ENCODE peak calls at places on chromosomes 3 and 15, in eight cellular contexts. One of them, this sample, is unnamed.
A peak's percentile ranks its signal among the peaks of the same experiment; 100 is the strongest.

GRCh38 chr3:40720351-40720750 is 195.6 kb downstream of the ZNF621 start:
- DNase-seq in uterus: no peak
- DNase-seq in stomach: no peak
- DNase-seq in Peyer's patch: no peak
- DNase-seq in IMR-90: no peak
- DNase-seq in A549: no peak
- DNase-seq in GM12878: no peak
- DNase-seq in breast epithelium: no peak
- DNase-seq in this sample: no peak

GRCh38 chr3:42425736-42426407 is 15.5 kb upstream of the LYZL4 start:
- DNase-seq in breast epithelium: no peak
- DNase-seq in A549: no peak
- DNase-seq in GM12878: no peak
- DNase-seq in IMR-90: no peak
- DNase-seq in Peyer's patch: no peak
- DNase-seq in stomach: no peak
- DNase-seq in uterus: no peak
- DNase-seq in this sample: no peak

GRCh38 chr3:75220932-75221331 is 443.2 kb upstream of the FRG2C start:
- DNase-seq in Peyer's patch: no peak
- DNase-seq in IMR-90: no peak
- DNase-seq in uterus: no peak
- DNase-seq in A549: no peak
- DNase-seq in GM12878: no peak
- DNase-seq in stomach: no peak
- DNase-seq in breast epithelium: no peak
- DNase-seq in this sample: no peak

GRCh38 chr3:61574854-61575253 is 13.5 kb downstream of the PTPRG start:
- DNase-seq in IMR-90: peak; percentile 97
- DNase-seq in GM12878: no peak
- DNase-seq in uterus: no peak
- DNase-seq in A549: no peak
- DNase-seq in stomach: no peak
- DNase-seq in Peyer's patch: no peak
- DNase-seq in breast epithelium: no peak
- DNase-seq in this sample: no peak

GRCh38 chr3:10383850-10384248 is 62.9 kb upstream of the SEC13 start:
- DNase-seq in Peyer's patch: no peak
- DNase-seq in uterus: no peak
- DNase-seq in breast epithelium: no peak
- DNase-seq in GM12878: no peak
- DNase-seq in A549: no peak
- DNase-seq in IMR-90: no peak
- DNase-seq in stomach: no peak
- DNase-seq in this sample: peak; percentile 34

GRCh38 chr15:101293122-101293521 is 1.9 kb downstream of the SNRPA1 start:
- DNase-seq in uterus: no peak
- DNase-seq in IMR-90: no peak
- DNase-seq in A549: no peak
- DNase-seq in Peyer's patch: no peak
- DNase-seq in stomach: no peak
- DNase-seq in GM12878: no peak
- DNase-seq in breast epithelium: no peak
- DNase-seq in this sample: no peak

GRCh38 chr3:150062492-150062891 is 91.8 kb upstream of the PFN2 start:
- DNase-seq in stomach: no peak
- DNase-seq in uterus: no peak
- DNase-seq in breast epithelium: no peak
- DNase-seq in GM12878: no peak
- DNase-seq in A549: no peak
- DNase-seq in Peyer's patch: no peak
- DNase-seq in IMR-90: peak; percentile 81
- DNase-seq in this sample: no peak

GRCh38 chr15:76840830-76841460 is 64.2 kb downstream of the SCAPER start:
- DNase-seq in breast epithelium: no peak
- DNase-seq in GM12878: no peak
- DNase-seq in Peyer's patch: no peak
- DNase-seq in A549: peak; percentile 8
- DNase-seq in stomach: no peak
- DNase-seq in uterus: no peak
- DNase-seq in IMR-90: peak; percentile 64
- DNase-seq in this sample: no peak

GRCh38 chr15:51315726-51316125 is 22.7 kb downstream of the CYP19A1 start:
- DNase-seq in stomach: no peak
- DNase-seq in uterus: no peak
- DNase-seq in A549: no peak
- DNase-seq in Peyer's patch: no peak
- DNase-seq in IMR-90: no peak
- DNase-seq in GM12878: no peak
- DNase-seq in breast epithelium: no peak
- DNase-seq in this sample: no peak

GRCh38 chr3:430186-430585 is 233.6 kb downstream of the CHL1 start:
- DNase-seq in A549: no peak
- DNase-seq in breast epithelium: no peak
- DNase-seq in GM12878: no peak
- DNase-seq in IMR-90: no peak
- DNase-seq in Peyer's patch: no peak
- DNase-seq in stomach: no peak
- DNase-seq in uterus: no peak
- DNase-seq in this sample: no peak

GRCh38 chr3:105006164-105006563 is 360.5 kb upstream of the ALCAM start:
- DNase-seq in stomach: no peak
- DNase-seq in A549: no peak
- DNase-seq in breast epithelium: no peak
- DNase-seq in Peyer's patch: no peak
- DNase-seq in GM12878: no peak
- DNase-seq in IMR-90: no peak
- DNase-seq in uterus: no peak
- DNase-seq in this sample: no peak

GRCh38 chr3:79954756-79955155 is 187.0 kb upstream of the ROBO1 start:
- DNase-seq in breast epithelium: no peak
- DNase-seq in IMR-90: no peak
- DNase-seq in Peyer's patch: no peak
- DNase-seq in A549: no peak
- DNase-seq in stomach: no peak
- DNase-seq in uterus: no peak
- DNase-seq in GM12878: no peak
- DNase-seq in this sample: no peak

GRCh38 chr3:43638594-43639447 is 17.0 kb upstream of the ANO10 start:
- DNase-seq in GM12878: no peak
- DNase-seq in breast epithelium: no peak
- DNase-seq in Peyer's patch: peak; percentile 73
- DNase-seq in A549: no peak
- DNase-seq in stomach: peak; percentile 31
- DNase-seq in uterus: no peak
- DNase-seq in IMR-90: peak; percentile 34
- DNase-seq in this sample: peak; percentile 78

GRCh38 chr15:85745525-85745924 is 49.2 kb downstream of the KLHL25 start:
- DNase-seq in A549: no peak
- DNase-seq in Peyer's patch: no peak
- DNase-seq in stomach: no peak
- DNase-seq in uterus: no peak
- DNase-seq in GM12878: no peak
- DNase-seq in breast epithelium: no peak
- DNase-seq in IMR-90: no peak
- DNase-seq in this sample: peak; percentile 59

DNA sequence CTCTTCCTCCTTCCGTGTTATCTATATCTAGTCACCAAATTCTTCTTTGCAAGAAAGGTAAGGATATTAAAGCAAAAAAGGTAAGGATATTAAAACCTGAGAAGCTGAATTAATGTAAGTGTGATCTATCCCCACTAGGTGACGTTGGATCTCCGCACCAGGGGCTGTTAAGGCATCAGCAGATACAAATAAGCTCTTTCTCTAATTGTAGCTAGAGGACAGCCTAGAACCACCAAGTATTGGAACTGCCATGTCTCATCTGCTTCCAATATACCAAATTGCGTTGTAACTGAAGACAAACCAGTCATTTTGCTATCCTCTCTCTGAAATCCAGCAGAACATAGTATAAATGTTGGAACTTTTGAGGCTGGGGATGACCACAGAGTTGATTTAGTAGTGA is 471.2 kb upstream of the TGFBR2 start:
- DNase-seq in Peyer's patch: no peak
- DNase-seq in IMR-90: no peak
- DNase-seq in breast epithelium: no peak
- DNase-seq in uterus: no peak
- DNase-seq in stomach: no peak
- DNase-seq in GM12878: no peak
- DNase-seq in A549: peak; percentile 4
- DNase-seq in this sample: no peak
- TF ChIP-seq CTCF in Peyer's patch: no peak
- TF ChIP-seq CTCF in IMR-90: no peak
- TF ChIP-seq CTCF in breast epithelium: no peak
- TF ChIP-seq CTCF in uterus: no peak
- TF ChIP-seq CTCF in stomach: no peak
- TF ChIP-seq CTCF in GM12878: no peak
- TF ChIP-seq CTCF in A549: peak; percentile 66
- TF ChIP-seq CTCF in this sample: no peak

GRCh38 chr15:58748787-58749531 is 548 bp downstream of the ADAM10 start:
- DNase-seq in breast epithelium: peak; percentile 56
- DNase-seq in A549: peak; percentile 49
- DNase-seq in uterus: peak; percentile 41
- DNase-seq in stomach: peak; percentile 49
- DNase-seq in GM12878: no peak
- DNase-seq in IMR-90: no peak
- DNase-seq in Peyer's patch: peak; percentile 75
- DNase-seq in this sample: peak; percentile 91
- TF ChIP-seq POLR2A in breast epithelium: no peak
- TF ChIP-seq POLR2A in A549: no peak
- TF ChIP-seq POLR2A in uterus: no peak
- TF ChIP-seq POLR2A in stomach: no peak
- TF ChIP-seq POLR2A in GM12878: peak; percentile 13
- TF ChIP-seq POLR2A in IMR-90: peak; percentile 41
- TF ChIP-seq POLR2A in Peyer's patch: peak; percentile 5
- TF ChIP-seq POLR2A in this sample: no peak

GRCh38 chr15:80940331-80940730 is 49.3 kb downstream of the MESD start:
- DNase-seq in A549: no peak
- DNase-seq in breast epithelium: no peak
- DNase-seq in stomach: no peak
- DNase-seq in GM12878: no peak
- DNase-seq in uterus: no peak
- DNase-seq in Peyer's patch: no peak
- DNase-seq in IMR-90: no peak
- DNase-seq in this sample: no peak

GRCh38 chr15:80944818-80945217 is 44.8 kb downstream of the MESD start:
- DNase-seq in breast epithelium: no peak
- DNase-seq in A549: no peak
- DNase-seq in GM12878: no peak
- DNase-seq in uterus: peak; percentile 10
- DNase-seq in stomach: no peak
- DNase-seq in Peyer's patch: no peak
- DNase-seq in IMR-90: no peak
- DNase-seq in this sample: no peak

GRCh38 chr15:80940851-80941250 is 48.8 kb downstream of the MESD start:
- DNase-seq in uterus: peak; percentile 1
- DNase-seq in stomach: no peak
- DNase-seq in A549: no peak
- DNase-seq in breast epithelium: no peak
- DNase-seq in Peyer's patch: no peak
- DNase-seq in IMR-90: no peak
- DNase-seq in GM12878: no peak
- DNase-seq in this sample: no peak

GRCh38 chr15:80942266-80942665 is 47.4 kb downstream of the MESD start:
- DNase-seq in breast epithelium: no peak
- DNase-seq in IMR-90: no peak
- DNase-seq in A549: no peak
- DNase-seq in uterus: peak; percentile 10
- DNase-seq in stomach: no peak
- DNase-seq in GM12878: no peak
- DNase-seq in Peyer's patch: no peak
- DNase-seq in this sample: no peak

DNA sequence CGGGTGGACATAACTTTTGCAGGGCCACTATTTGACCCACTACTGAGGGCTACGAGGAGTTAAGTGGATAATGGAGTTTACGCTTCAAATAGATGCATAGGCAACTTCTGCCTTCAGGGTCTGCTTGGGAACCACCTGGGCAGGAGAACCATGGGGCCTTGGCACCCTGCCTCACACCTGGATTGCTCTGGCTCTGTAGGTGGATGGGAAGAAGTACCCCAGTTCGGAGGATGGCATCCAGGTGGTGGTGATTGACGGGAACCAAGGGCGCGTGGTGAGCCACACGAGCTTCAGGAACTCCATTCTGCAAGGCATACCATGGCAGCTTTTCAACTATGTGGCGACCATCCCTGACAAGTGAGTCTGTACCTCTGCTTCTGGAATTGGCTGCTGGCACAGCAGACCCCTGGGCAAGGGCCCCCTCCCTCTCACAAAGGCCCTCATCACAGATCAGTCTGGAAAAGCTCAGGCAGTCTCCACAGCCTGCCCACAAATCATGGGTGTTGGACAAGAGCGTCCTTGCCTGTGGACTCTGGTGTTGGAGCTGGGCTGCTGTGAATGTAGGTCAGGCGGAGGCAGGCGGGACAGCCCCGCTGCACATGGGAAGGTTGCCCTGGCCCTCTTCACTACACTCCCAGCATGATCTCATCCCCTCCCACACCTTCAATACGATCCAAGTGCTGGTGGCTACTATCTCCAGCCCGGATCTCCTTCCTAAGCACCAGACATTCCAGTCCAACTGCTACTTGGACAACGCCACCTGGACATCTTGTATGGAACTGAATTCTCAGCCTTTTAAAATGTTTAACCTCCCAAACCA is 46.7 kb downstream of the MESD start:
- DNase-seq in GM12878: no peak
- DNase-seq in Peyer's patch: no peak
- DNase-seq in stomach: no peak
- DNase-seq in uterus: peak; percentile 79
- DNase-seq in A549: no peak
- DNase-seq in IMR-90: peak; percentile 33
- DNase-seq in breast epithelium: peak; percentile 60
- DNase-seq in this sample: no peak
- TF ChIP-seq CTCF in GM12878: no peak
- TF ChIP-seq CTCF in Peyer's patch: no peak
- TF ChIP-seq CTCF in stomach: no peak
- TF ChIP-seq CTCF in uterus: no peak
- TF ChIP-seq CTCF in A549: no peak
- TF ChIP-seq CTCF in IMR-90: no peak
- TF ChIP-seq CTCF in breast epithelium: peak; percentile 54
- TF ChIP-seq CTCF in this sample: no peak

DNA sequence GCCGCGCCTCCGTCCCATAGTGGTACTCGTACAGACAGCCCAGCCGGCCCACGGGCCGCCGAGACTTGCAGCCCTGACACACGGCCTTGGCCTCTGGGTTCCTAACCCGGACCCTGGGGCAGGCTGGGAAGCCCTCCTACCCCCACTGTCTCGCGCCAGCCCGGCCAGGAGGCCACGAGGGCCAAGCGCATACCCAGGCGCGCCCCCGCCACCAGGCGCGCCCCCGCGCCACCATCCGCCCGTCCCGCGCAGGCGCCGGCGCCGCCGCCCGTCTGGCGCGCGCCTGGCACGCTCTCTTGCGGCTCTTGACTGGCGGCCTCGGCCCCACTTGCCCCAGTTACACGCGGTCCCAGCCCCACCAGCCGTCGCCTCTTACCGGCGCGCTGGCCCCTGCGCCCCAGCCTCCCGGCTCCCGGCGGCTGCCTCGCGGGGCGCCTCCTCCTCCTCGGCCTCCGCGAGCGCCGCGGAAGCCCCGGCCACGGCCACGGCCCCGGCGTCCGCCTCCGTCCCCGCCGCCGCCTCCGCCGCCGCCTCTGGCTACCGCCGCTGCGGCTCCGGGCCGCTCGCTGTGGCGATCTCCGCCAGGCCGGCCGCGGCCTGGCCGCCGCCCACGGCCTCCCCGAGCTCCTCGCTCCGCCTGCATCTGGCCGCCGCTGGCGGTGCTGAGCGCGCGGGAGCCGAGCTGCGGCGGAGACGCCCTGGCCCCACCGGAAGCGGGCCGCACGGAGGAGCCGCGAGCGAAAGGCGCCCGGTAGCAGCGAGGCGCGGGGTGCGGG is 412 bp downstream of the AVEN start:
- DNase-seq in Peyer's patch: peak; percentile 87
- DNase-seq in breast epithelium: no peak
- DNase-seq in stomach: peak; percentile 76
- DNase-seq in IMR-90: peak; percentile 70
- DNase-seq in GM12878: no peak
- DNase-seq in uterus: peak; percentile 81
- DNase-seq in A549: peak; percentile 62
- DNase-seq in this sample: peak; percentile 94
- TF ChIP-seq POLR2A in Peyer's patch: peak; percentile 15
- TF ChIP-seq POLR2A in breast epithelium: no peak
- TF ChIP-seq POLR2A in stomach: no peak
- TF ChIP-seq POLR2A in IMR-90: peak; percentile 81
- TF ChIP-seq POLR2A in GM12878: peak; percentile 95
- TF ChIP-seq POLR2A in uterus: peak; percentile 75
- TF ChIP-seq POLR2A in A549: peak; percentile 95
- TF ChIP-seq POLR2A in this sample: no peak